ENCODE peak calls at places on chromosomes 3 and 15, in four cellular contexts. L, N, V and S are unnamed samples.

GRCh38 chr15:38721549-38721948 is 156.9 kb upstream of the RASGRP1 start:
- DNase-seq in L (no peak), N (no peak), V (no peak), S (no peak)

GRCh38 chr15:93298901-93299300 is 209.9 kb upstream of the RGMA start:
- DNase-seq in V (no peak), N (no peak), L (no peak), S (no peak)

GRCh38 chr3:40054568-40055222 is 245.3 kb downstream of the MYRIP start:
- DNase-seq in N (no peak), L (no peak), V (no peak), S (no peak)

GRCh38 chr15:31280037-31280830 is 46.4 kb upstream of the KLF13 start:
- DNase-seq in L (no peak), V (peak), N (peak), S (no peak)

GRCh38 chr3:176570992-176571391 is 626.3 kb downstream of the TBL1XR1 start:
- DNase-seq in L (no peak), N (no peak), V (no peak), S (no peak)

GRCh38 chr3:28104896-28105554 is 136.4 kb upstream of the CMC1 start:
- DNase-seq in N (no peak), V (no peak), L (no peak), S (no peak)

GRCh38 chr3:126982125-126982521 is 792 bp upstream of the PLXNA1 start:
- DNase-seq in N (no peak), L (no peak), V (no peak), S (no peak)

GRCh38 chr3:178271740-178272387 is 264.4 kb upstream of the KCNMB2 start:
- DNase-seq in V (no peak), N (no peak), L (no peak), S (no peak)

GRCh38 chr3:169954142-169954756 is 12.4 kb upstream of the SEC62 start:
- DNase-seq in L (no peak), N (no peak), V (no peak), S (no peak)

GRCh38 chr3:126081618-126082333 is 2.1 kb downstream of the SLC41A3 start:
- DNase-seq in N (peak), V (no peak), L (no peak), S (peak)

GRCh38 chr3:134357914-134358811 is 16.1 kb downstream of the AMOTL2 start:
- DNase-seq in N (no peak), V (peak), L (peak), S (peak)

GRCh38 chr3:20563236-20563635 is 377.2 kb upstream of the SGO1 start:
- DNase-seq in V (no peak), L (no peak), N (no peak), S (no peak)

GRCh38 chr3:149145926-149146325 is 16.5 kb downstream of the HPS3 start:
- DNase-seq in N (no peak), L (peak), V (no peak), S (no peak)

GRCh38 chr3:151538706-151539403 is 78.0 kb upstream of the IGSF10 start:
- DNase-seq in N (no peak), L (no peak), V (no peak), S (no peak)

GRCh38 chr15:80404057-80404718 is at the start of gene ARNT2:
- DNase-seq in N (no peak), V (no peak), L (no peak), S (peak)

DNA sequence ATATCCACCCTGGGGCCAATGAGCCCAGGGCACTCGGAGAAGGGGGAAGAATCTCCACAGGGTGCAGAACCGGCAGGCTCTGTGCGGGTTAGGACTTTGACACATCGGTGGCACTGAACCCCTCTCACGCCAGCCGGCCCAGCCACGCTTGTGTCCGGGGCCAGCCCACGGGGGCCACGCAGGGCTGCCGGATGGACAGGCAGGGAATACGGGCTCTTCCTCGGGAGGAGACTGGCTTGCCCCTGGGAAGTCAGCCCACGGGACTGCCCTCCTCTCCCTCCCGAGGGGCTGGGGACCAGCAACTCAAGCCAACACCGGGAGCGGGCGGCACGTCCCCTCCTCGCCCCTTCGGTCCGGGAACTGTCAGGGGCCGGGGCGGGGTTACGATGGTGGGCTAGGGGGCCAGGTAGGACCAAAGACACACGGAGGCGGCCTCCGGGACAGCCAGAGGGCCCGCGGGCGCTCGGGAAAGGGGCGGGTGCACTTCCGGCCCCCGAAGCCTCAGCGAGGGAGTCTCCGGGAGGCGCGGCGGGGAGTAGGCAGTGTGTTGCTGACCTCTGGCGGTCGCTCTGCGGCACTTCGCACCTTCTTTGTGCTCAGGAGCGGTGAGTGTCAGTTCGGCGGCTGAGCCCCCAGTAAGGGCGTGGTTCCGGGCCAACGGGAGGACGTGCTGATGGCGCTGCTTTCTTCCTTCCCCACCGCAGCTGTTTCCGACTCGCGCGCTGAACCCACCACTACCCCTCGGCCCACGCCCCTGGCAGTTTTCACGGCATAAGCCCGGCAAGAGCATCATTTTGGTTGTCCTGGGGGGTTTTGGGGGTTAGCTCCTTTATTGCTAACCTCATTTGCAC is 5.1 kb upstream of the CYP8B1 start:
- DNase-seq in N (peak), V (peak), L (peak), S (peak)
- TF ChIP-seq POLR2A in N (no peak), V (no peak), L (no peak), S (peak)

DNA sequence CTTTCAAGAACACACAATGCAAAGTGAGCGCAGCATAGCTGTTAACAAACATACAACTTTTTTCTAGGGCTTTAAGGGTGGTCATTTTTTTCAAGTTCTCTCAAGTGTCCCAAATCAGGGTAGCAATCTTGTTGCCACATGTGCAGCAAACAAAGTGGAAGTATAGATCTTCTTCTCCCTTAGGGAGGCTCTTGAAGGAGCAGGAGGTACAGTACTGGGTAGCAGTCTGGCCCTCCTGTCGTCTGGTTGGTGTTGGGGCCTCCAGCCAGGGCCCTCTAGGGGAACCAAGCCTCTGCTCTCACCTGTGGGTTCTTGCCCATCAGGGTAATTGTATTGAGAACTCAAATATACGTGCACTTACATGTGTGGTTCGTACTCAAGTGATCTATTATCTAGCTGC is 25.8 kb downstream of the MKRN2 start:
- DNase-seq in N (no peak), L (no peak), V (no peak), S (no peak)
- TF ChIP-seq POLR2A in N (no peak), L (no peak), V (no peak), S (no peak)

DNA sequence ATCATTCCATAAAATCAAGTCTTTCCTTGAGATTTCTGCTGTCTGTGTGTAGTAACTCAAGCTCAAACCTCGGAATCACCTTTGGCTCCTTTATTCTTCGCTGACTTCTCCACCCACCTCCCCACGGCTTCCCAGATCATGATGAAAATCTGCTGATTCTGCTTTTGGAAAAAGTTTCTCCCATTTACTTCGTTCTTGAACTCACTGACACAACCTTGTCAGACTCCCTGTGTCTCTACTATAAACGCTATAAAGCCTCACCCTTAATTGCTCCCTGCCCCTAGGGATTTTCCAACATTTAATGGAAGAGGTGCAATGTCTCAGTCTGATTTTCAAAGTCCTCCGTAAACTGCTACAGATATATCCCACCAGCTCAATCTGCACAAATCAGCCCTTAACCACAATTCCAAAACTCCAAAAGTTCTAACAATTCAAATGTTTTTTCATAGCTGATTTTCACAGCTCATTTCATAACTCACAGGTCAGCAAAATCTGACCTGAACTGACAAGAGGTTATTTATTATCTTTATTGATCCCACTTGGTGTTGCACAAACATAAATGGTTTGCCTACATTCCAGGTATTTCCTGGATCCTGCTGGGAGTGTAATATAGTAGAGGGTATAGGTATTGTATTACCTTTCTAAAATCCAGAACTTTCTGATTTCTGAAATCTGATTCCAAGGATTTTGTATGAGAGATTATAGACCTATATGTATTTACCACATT is 129.4 kb downstream of the PLD1 start:
- DNase-seq in V (no peak), L (no peak), N (no peak), S (no peak)
- TF ChIP-seq POLR2A in V (no peak), L (no peak), N (no peak), S (no peak)

DNA sequence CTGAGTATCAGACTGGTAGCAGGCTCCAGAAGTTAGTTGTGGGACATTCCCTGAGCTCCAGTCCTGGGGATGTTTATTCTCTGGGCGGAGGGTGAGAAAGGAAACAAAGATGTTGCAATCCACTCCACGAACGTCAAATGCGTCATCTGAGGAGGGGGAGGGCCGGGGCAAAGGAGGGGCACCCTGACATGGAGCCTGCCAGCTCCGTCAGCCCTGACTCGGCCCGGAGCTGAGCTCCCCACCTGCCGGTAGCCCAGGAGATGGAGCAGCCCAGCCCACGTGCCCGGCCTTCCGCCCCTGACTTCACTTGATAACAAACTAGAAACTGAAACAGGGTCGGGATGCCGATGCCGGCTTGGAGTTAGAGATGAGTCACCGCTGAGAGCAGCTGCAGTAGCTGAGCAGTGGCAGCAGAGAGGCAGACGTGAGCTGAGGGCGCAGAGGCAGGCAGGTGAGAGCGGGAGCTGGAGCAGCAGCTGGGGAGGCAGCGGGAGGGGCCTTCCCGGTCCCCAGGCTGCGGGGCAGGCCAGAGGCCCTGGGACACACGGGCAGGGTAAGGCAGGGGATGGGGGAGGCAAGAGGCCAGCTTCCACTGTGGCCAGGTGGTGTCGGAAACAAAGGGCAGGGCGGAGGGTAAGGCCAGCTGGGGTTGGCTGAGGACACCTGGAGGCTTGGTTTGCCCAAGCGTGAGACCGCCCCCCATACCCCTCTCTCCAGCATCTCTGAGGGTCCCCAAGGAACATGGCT is at the start of gene ISG20:
- DNase-seq in N (peak), V (peak), L (peak), S (peak)
- TF ChIP-seq POLR2A in N (peak), V (peak), L (peak), S (no peak)

GRCh38 chr3:81440666-81441065 is 320.8 kb downstream of the GBE1 start:
- DNase-seq in N (no peak), L (no peak), V (no peak), S (no peak)
- TF ChIP-seq POLR2A in N (no peak), L (no peak), V (no peak), S (no peak)

DNA sequence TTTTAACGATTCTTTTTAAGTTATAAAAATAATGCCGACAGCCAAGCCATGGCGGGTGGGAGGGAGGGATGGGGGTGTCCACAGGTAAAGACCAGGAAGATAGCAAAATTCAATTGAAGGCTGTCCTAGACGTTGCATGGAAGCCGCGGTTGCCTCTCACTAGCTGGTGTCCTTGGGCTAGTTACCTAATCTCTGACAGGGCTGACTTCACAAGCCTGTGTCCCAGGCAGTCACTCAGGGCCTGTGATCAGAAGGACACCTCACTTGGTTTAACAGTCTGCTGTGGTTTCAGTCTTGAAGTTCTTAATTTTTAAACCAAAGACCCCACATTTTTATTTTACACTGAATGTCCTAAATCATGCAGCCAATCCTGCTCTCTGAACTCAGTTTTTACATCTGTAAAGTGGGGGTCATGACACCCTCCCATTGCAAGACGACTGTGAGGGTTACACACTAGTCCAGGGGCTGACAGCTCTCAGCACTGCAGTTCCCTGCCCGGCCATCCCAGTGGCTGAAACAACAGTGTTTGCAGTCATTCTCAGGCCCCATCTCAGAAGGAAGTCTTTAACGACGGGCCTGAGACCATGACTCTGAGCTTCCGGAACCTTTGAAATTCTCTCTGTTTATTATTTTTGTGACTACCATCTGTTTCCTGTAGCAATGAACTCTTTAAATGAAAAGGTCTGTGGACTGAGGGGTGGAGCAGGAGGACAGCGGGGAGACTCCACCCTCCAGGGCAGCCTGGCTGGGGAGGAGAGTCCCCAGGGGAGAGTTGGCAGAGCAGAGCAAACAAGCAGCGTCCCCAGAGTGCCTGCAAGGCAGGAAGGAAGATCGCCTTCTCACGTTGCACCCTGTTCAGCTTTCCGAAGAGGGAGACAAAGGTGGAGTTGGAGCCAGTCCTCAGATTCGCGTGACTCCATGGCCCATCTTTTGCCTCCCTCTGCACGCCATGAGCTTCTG is 525.4 kb upstream of the PROK2 start:
- DNase-seq in L (peak), N (no peak), V (peak), S (peak)
- TF ChIP-seq POLR2A in L (peak), N (no peak), V (no peak), S (no peak)

GRCh38 chr15:84570164-84570692 is 30.6 kb upstream of the ZSCAN2 start:
- DNase-seq in V (peak), L (no peak), N (peak), S (no peak)
- TF ChIP-seq POLR2A in V (no peak), L (peak), N (no peak), S (no peak)

GRCh38 chr3:57555738-57556458 is at the start of gene PDE12:
- DNase-seq in L (peak), N (peak), V (peak), S (peak)
- TF ChIP-seq POLR2A in L (peak), N (peak), V (peak), S (peak)